ENCODE peak calls at places on chromosomes 12 and 14, in ten cellular contexts. S is breast epithelium, V is tibial nerve, D is IMR-90, W is testis, R is stomach, G is sigmoid colon, B is body of pancreas, K is right lobe of liver, A is ovary. F is an unnamed sample.

GRCh38 chr14:89702151-89702936 is 252.2 kb downstream of the EFCAB11 start:
- DNase-seq in R (no peak), B (peak; percentile 24), S (peak; percentile 24), G (peak; percentile 73), D (peak; percentile 67), W (peak; percentile 54), K (no peak), V (no peak), A (peak; percentile 47), F (peak; percentile 54)

GRCh38 chr14:55130194-55130550 is 1.1 kb downstream of the LGALS3 start:
- DNase-seq in R (peak; percentile 44), W (no peak), B (peak; percentile 35), V (no peak), D (peak; percentile 69), A (no peak), K (no peak), G (no peak), S (no peak), F (no peak)

GRCh38 chr12:116123511-116124258 is 153.8 kb downstream of the MED13L start:
- DNase-seq in G (no peak), W (peak; percentile 56), A (no peak), K (no peak), D (peak; percentile 66), R (no peak), S (no peak), B (peak; percentile 47), V (no peak), F (no peak)

GRCh38 chr14:67285876-67286452 is 44.7 kb downstream of the PALS1 start:
- DNase-seq in A (no peak), V (no peak), K (no peak), B (no peak), D (peak; percentile 64), G (no peak), W (no peak), S (no peak), R (no peak), F (no peak)

GRCh38 chr12:42590324-42590934 is 883 bp upstream of the PRICKLE1 start:
- DNase-seq in D (no peak), K (no peak), V (no peak), S (no peak), A (peak; percentile 28), G (peak; percentile 72), B (peak; percentile 50), R (no peak), W (peak; percentile 44), F (peak; percentile 43)

GRCh38 chr12:131008461-131009270 is 55.0 kb downstream of the ADGRD1 start:
- DNase-seq in G (no peak), S (no peak), D (no peak), R (no peak), W (no peak), V (no peak), B (no peak), A (no peak), K (peak; percentile 43), F (no peak)

GRCh38 chr12:62631531-62632520 is 165.2 kb downstream of the MON2 start:
- DNase-seq in V (peak; percentile 45), S (peak; percentile 74), W (peak; percentile 72), K (peak; percentile 78), A (peak; percentile 70), D (peak; percentile 61), R (peak; percentile 43), G (peak; percentile 81), B (peak; percentile 69), F (peak; percentile 71)

GRCh38 chr12:57754411-57755193 is at the start of gene MARCHF9:
- DNase-seq in R (peak; percentile 72), D (no peak), G (peak; percentile 79), V (no peak), W (peak; percentile 80), B (peak; percentile 84), S (peak; percentile 65), K (peak; percentile 67), A (no peak), F (peak; percentile 45)

GRCh38 chr14:56349942-56350341 is 229.7 kb upstream of the TMEM260 start:
- DNase-seq in R (no peak), K (no peak), W (no peak), G (no peak), V (no peak), B (no peak), A (no peak), D (no peak), S (no peak), F (no peak)

GRCh38 chr12:53200458-53201169 is 6.4 kb downstream of the ITGB7 start:
- DNase-seq in W (no peak), G (peak; percentile 41), K (no peak), V (no peak), D (no peak), S (no peak), A (no peak), R (no peak), B (no peak), F (no peak)

GRCh38 chr12:53200107-53200457 is 7.0 kb downstream of the ITGB7 start:
- DNase-seq in S (no peak), D (no peak), K (no peak), R (no peak), G (no peak), W (no peak), A (no peak), V (no peak), B (no peak), F (no peak)

GRCh38 chr12:53197011-53197640 is 9.9 kb downstream of the ITGB7 start:
- DNase-seq in G (peak; percentile 60), A (no peak), D (no peak), R (no peak), K (peak; percentile 60), B (no peak), V (no peak), S (no peak), W (no peak), F (no peak)

GRCh38 chr12:53199700-53200099 is 7.4 kb downstream of the ITGB7 start:
- DNase-seq in S (no peak), V (no peak), K (no peak), G (no peak), W (no peak), A (no peak), B (no peak), R (no peak), D (no peak), F (no peak)

GRCh38 chr12:53198470-53199110 is 8.5 kb downstream of the ITGB7 start:
- DNase-seq in D (no peak), G (no peak), S (no peak), B (no peak), V (no peak), R (no peak), W (no peak), K (no peak), A (no peak), F (no peak)
- H3K4me1 ChIP-seq in D (no peaks in the 10 kb centered on the region), G (peaks cover 12% of the 10 kb centered on the region), S (no peaks in the 10 kb centered on the region), B (peaks cover 23% of the 10 kb centered on the region), V (peaks cover 18% of the 10 kb centered on the region), R (peaks cover 12% of the 10 kb centered on the region), W (peaks cover 16% of the 10 kb centered on the region), K (peaks cover 8% of the 10 kb centered on the region), A (peaks cover 9% of the 10 kb centered on the region), F (no peaks in the 10 kb centered on the region)

GRCh38 chr12:56631790-56632700 is 1.9 kb upstream of the BAZ2A start:
- DNase-seq in G (peak; percentile 88), V (peak; percentile 48), R (peak; percentile 82), D (peak; percentile 30), W (peak; percentile 81), A (peak; percentile 80), B (peak; percentile 87), S (peak; percentile 67), K (peak; percentile 74), F (peak; percentile 78)
- TF ChIP-seq POLR2A in G (no peak), V (no peak), R (no peak), D (no peak), W (no peak), A (no peak), B (no peak), S (no peak), K (no peak), F (no peak)

DNA sequence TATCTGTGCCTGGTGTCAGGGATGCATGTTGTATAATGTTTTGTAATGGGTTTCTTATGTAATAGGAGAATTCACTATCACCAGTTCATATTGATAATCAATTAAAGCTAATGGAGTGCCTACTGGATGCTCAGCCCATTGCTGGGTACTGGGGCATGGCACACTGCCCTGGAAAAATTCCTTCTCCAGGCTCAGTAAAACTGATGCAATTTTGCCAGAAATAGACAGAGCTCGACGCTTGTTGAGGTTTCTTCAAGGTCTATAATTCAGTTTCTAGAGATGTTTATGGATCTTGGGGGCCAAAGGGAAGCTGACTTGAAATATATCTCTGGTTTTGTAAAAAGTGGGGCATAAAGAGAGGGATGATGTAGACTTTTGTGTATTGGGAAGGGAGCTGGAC is 3.3 kb downstream of the NTF3 start:
- DNase-seq in R (no peak), V (no peak), D (no peak), G (no peak), K (no peak), W (no peak), B (no peak), S (no peak), A (no peak), F (no peak)
- H3K27me3 ChIP-seq in R (peaks cover 87% of the 10 kb centered on the region), V (no peaks in the 10 kb centered on the region), D (no peaks in the 10 kb centered on the region), G (peaks cover 50% of the 10 kb centered on the region), K (no peaks in the 10 kb centered on the region), W (no peaks in the 10 kb centered on the region), B (no peaks in the 10 kb centered on the region), S (peaks cover 6% of the 10 kb centered on the region), A (no peaks in the 10 kb centered on the region), F (no peaks in the 10 kb centered on the region)

GRCh38 chr14:50862171-50862570 is 9.7 kb upstream of the ABHD12B start:
- DNase-seq in R (no peak), V (no peak), K (no peak), A (no peak), W (no peak), G (no peak), B (no peak), S (no peak), D (peak; percentile 48), F (no peak)
- H3K4me1 ChIP-seq in R (peaks cover 11% of the 10 kb centered on the region), V (peaks cover 8% of the 10 kb centered on the region), K (no peaks in the 10 kb centered on the region), A (peaks cover 2% of the 10 kb centered on the region), W (no peaks in the 10 kb centered on the region), G (peaks cover 5% of the 10 kb centered on the region), B (peaks cover 10% of the 10 kb centered on the region), S (no peaks in the 10 kb centered on the region), D (peaks cover 17% of the 10 kb centered on the region), F (peaks cover 4% of the 10 kb centered on the region)

GRCh38 chr12:52007982-52008510 is 1.3 kb downstream of the TAMALIN start:
- DNase-seq in G (no peak), D (no peak), R (no peak), B (no peak), V (no peak), K (no peak), A (no peak), S (no peak), W (no peak), F (no peak)

GRCh38 chr12:52006726-52007157 is at the start of gene TAMALIN:
- DNase-seq in W (peak; percentile 59), R (peak; percentile 70), G (peak; percentile 90), A (peak; percentile 87), D (peak; percentile 53), S (peak; percentile 62), B (peak; percentile 71), K (peak; percentile 70), V (peak; percentile 62), F (peak; percentile 75)

GRCh38 chr12:52009081-52009751 is 2.5 kb downstream of the TAMALIN start:
- DNase-seq in V (no peak), B (no peak), W (no peak), G (no peak), S (no peak), R (no peak), A (no peak), K (peak; percentile 52), D (no peak), F (peak; percentile 28)

GRCh38 chr12:52005903-52006703 is 643 bp upstream of the TAMALIN start:
- DNase-seq in B (peak; percentile 42), S (no peak), D (no peak), W (peak; percentile 59), V (no peak), A (no peak), G (peak; percentile 87), K (peak; percentile 76), R (peak; percentile 52), F (peak; percentile 56)

GRCh38 chr12:52007158-52007921 is 594 bp downstream of the TAMALIN start:
- DNase-seq in R (peak; percentile 32), V (no peak), K (no peak), W (no peak), A (peak; percentile 75), D (no peak), G (peak; percentile 80), B (peak; percentile 39), S (no peak), F (peak; percentile 67)
- TF ChIP-seq POLR2A in R (no peak), V (no peak), K (peak; percentile 26), W (no peak), A (no peak), D (no peak), G (no peak), B (peak; percentile 9), S (no peak), F (peak; percentile 5)

F was measured in uterus.